ENCODE peak calls at places on chromosomes 1 and 21, in eight cellular contexts. I is stomach; D is body of pancreas; P is activated effector memory CD4-positive, alpha-beta T cell treated with Interleukin-2 at 50 U/mL for 16 hours; L is tibial artery; W is LoVo; S is NCI-H446 treated with DMSO at 0.1 percent for 48 hours; Y is heart left ventricle. U is an unnamed sample.

GRCh38 chr1:201740609-201741231 is 88.2 kb upstream of the IPO9 start:
- DNase-seq in L (no peak), S (no peak), D (no peak), P (no peak), W (no peak), I (no peak), Y (no peak), U (no peak)

GRCh38 chr1:183215076-183215720 is 29.1 kb downstream of the LAMC2 start:
- DNase-seq in D (no peak), W (no peak), L (no peak), P (no peak), S (no peak), Y (no peak), I (no peak), U (no peak)

GRCh38 chr1:172344444-172344843 is 76.0 kb upstream of the C1orf105 start:
- DNase-seq in Y (no peak), I (no peak), L (no peak), P (no peak), S (peak), D (no peak), W (no peak), U (no peak)

GRCh38 chr1:97489834-97490233 is 431.0 kb downstream of the DPYD start:
- DNase-seq in I (no peak), P (no peak), L (no peak), S (no peak), D (no peak), W (peak), Y (no peak), U (no peak)

GRCh38 chr1:74684301-74684700 is 10.7 kb upstream of the ERICH3 start:
- DNase-seq in I (no peak), S (no peak), D (no peak), Y (no peak), P (no peak), W (no peak), L (no peak), U (no peak)

GRCh38 chr21:23837564-23837963 is 1769.7 kb downstream of the MRPL39 start:
- DNase-seq in L (no peak), S (no peak), Y (no peak), W (no peak), P (no peak), D (no peak), I (no peak), U (no peak)

GRCh38 chr21:29005696-29006095 is 13.0 kb upstream of the LTN1 start:
- DNase-seq in Y (no peak), W (no peak), D (no peak), I (no peak), P (no peak), S (no peak), L (no peak), U (no peak)

GRCh38 chr1:203151362-203152157 is 24.0 kb downstream of the ADORA1 start:
- DNase-seq in L (no peak), Y (no peak), D (no peak), S (no peak), I (no peak), P (no peak), W (no peak), U (no peak)

GRCh38 chr1:3031401-3032221 is 10.3 kb downstream of the ACTRT2 start:
- DNase-seq in D (no peak), W (no peak), P (no peak), Y (peak), L (peak), S (no peak), I (no peak), U (no peak)